ENCODE peak calls at places on chromosomes 6 and 20, in seven cellular contexts. P is NAMALWA; K is T-cell; B is activated CD4-positive, alpha-beta T cell treated with anti-CD3 and anti-CD28 coated beads, Interleukin-2, amount 50 U/mL, for 24 hours; A is SK-N-MC; L is cardiac muscle cell; I is C1 segment of cervical spinal cord. Q is an unnamed sample.

GRCh38 chr6:15620616-15621015 is 42.2 kb downstream of the DTNBP1 start:
- DNase-seq in P (no peak), K (no peak), B (no peak), A (no peak), L (peak; percentile 52), I (no peak), Q (no peak)

GRCh38 chr6:83216806-83217205 is 23.6 kb downstream of the RWDD2A start:
- DNase-seq in P (no peak), K (no peak), B (no peak), A (no peak), L (no peak), I (no peak), Q (no peak)

GRCh38 chr6:22558288-22558882 is 11.0 kb upstream of the HDGFL1 start:
- DNase-seq in P (no peak), K (no peak), B (no peak), A (no peak), L (no peak), I (no peak), Q (no peak)

GRCh38 chr20:14761903-14762302 is 424.5 kb upstream of the FLRT3 start:
- DNase-seq in P (no peak), K (no peak), B (no peak), A (no peak), L (peak; percentile 76), I (no peak), Q (no peak)

GRCh38 chr20:4569092-4569491 is 152.6 kb upstream of the PRND start:
- DNase-seq in P (peak; percentile 34), K (no peak), B (no peak), A (no peak), L (no peak), I (no peak), Q (no peak)

GRCh38 chr20:37323985-37324384 is 22.0 kb upstream of the SRC start:
- DNase-seq in P (no peak), K (no peak), B (no peak), A (no peak), L (no peak), I (no peak), Q (no peak)

GRCh38 chr6:98777762-98778161 is 56.6 kb upstream of the POU3F2 start:
- DNase-seq in P (peak; percentile 2), K (no peak), B (no peak), A (no peak), L (no peak), I (no peak), Q (no peak)

GRCh38 chr20:407097-407952 is 774 bp upstream of the RBCK1 start:
- DNase-seq in P (peak; percentile 87), K (peak; percentile 45), B (peak; percentile 37), A (no peak), L (peak; percentile 87), I (no peak), Q (peak; percentile 28)

GRCh38 chr20:39993737-39994136 is 695.3 kb downstream of the MAFB start:
- DNase-seq in P (no peak), K (no peak), B (no peak), A (no peak), L (peak; percentile 50), I (no peak), Q (no peak)

GRCh38 chr6:148395583-148396101 is 53.0 kb downstream of the SASH1 start:
- DNase-seq in P (no peak), K (no peak), B (no peak), A (no peak), L (no peak), I (peak; percentile 26), Q (no peak)

GRCh38 chr6:159977242-159978214 is 8.6 kb downstream of the IGF2R start:
- DNase-seq in P (no peak), K (no peak), B (no peak), A (no peak), L (no peak), I (no peak), Q (no peak)

GRCh38 chr6:41966214-41966920 is 24.8 kb upstream of the CCND3 start:
- DNase-seq in P (no peak), K (no peak), B (no peak), A (no peak), L (no peak), I (no peak), Q (no peak)

GRCh38 chr20:4795394-4795793 is 73.7 kb downstream of the PRND start:
- DNase-seq in P (peak; percentile 16), K (no peak), B (no peak), A (no peak), L (no peak), I (no peak), Q (no peak)

GRCh38 chr20:37223053-37223452 is 38.6 kb downstream of the GHRH start:
- DNase-seq in P (no peak), K (no peak), B (no peak), A (no peak), L (peak; percentile 80), I (no peak), Q (no peak)

GRCh38 chr6:73207221-73207837 is 18.0 kb downstream of the KHDC1L start:
- DNase-seq in P (no peak), K (no peak), B (no peak), A (no peak), L (no peak), I (no peak), Q (no peak)

GRCh38 chr20:15045246-15045645 is 707.8 kb upstream of the FLRT3 start:
- DNase-seq in P (no peak), K (no peak), B (no peak), A (no peak), L (no peak), I (no peak), Q (no peak)

GRCh38 chr6:36315921-36316320 is 20.8 kb downstream of the BNIP5 start:
- DNase-seq in P (no peak), K (no peak), B (no peak), A (no peak), L (no peak), I (no peak), Q (no peak)

GRCh38 chr20:34872604-34873224 is at the start of gene GGT7:
- DNase-seq in P (peak; percentile 83), K (peak; percentile 82), B (peak; percentile 83), A (no peak), L (peak; percentile 86), I (peak; percentile 73), Q (peak; percentile 53)

GRCh38 chr6:136077834-136078576 is 172.1 kb downstream of the MTFR2 start:
- DNase-seq in P (no peak), K (no peak), B (no peak), A (no peak), L (no peak), I (no peak), Q (no peak)

GRCh38 chr6:156269751-156270369 is 507.3 kb upstream of the ARID1B start:
- DNase-seq in P (no peak), K (no peak), B (no peak), A (no peak), L (no peak), I (no peak), Q (no peak)

GRCh38 chr6:82893889-82894652 is 171.6 kb downstream of the UBE3D start:
- DNase-seq in P (no peak), K (no peak), B (no peak), A (no peak), L (no peak), I (no peak), Q (no peak)

GRCh38 chr20:22920898-22921297 is 114.2 kb upstream of the SSTR4 start:
- DNase-seq in P (no peak), K (no peak), B (no peak), A (no peak), L (no peak), I (no peak), Q (no peak)

GRCh38 chr6:111105578-111105977 is 18.3 kb downstream of the SLC16A10 start:
- DNase-seq in P (no peak), K (no peak), B (peak; percentile 3), A (no peak), L (peak; percentile 90), I (no peak), Q (no peak)

GRCh38 chr6:130965657-130966056 is 97.4 kb downstream of the EPB41L2 start:
- DNase-seq in P (no peak), K (no peak), B (no peak), A (no peak), L (no peak), I (no peak), Q (no peak)

GRCh38 chr6:15312500-15312899 is 66.6 kb downstream of the JARID2 start:
- DNase-seq in P (peak; percentile 27), K (no peak), B (no peak), A (no peak), L (no peak), I (no peak), Q (no peak)

GRCh38 chr6:51028271-51028670 is 209.6 kb downstream of the TFAP2B start:
- DNase-seq in P (no peak), K (no peak), B (no peak), A (no peak), L (no peak), I (no peak), Q (no peak)

GRCh38 chr6:89433637-89434499 is 916 bp downstream of the ANKRD6 start:
- DNase-seq in P (peak; percentile 25), K (no peak), B (no peak), A (no peak), L (peak; percentile 60), I (no peak), Q (no peak)

GRCh38 chr6:24257282-24257681 is 100.6 kb downstream of the DCDC2 start:
- DNase-seq in P (peak; percentile 21), K (no peak), B (no peak), A (no peak), L (no peak), I (no peak), Q (no peak)

GRCh38 chr6:90135672-90136071 is 161.0 kb downstream of the BACH2 start:
- DNase-seq in P (no peak), K (no peak), B (no peak), A (no peak), L (no peak), I (no peak), Q (no peak)